ENCODE peak calls at places on chromosomes 13 and 19, in six cellular contexts. A is AG04450, R is heart right ventricle, E is brain microvascular endothelial cell, O is lung, K is cardiac fibroblast. N is an unnamed sample.

GRCh38 chr13:49218493-49219051 is 1.6 kb upstream of the MLNR start:
- DNase-seq in A (no peak), R (no peak), E (no peak), O (no peak), K (peak; percentile 14), N (no peak)

GRCh38 chr19:53328967-53329366 is 4.6 kb upstream of the ZNF845 start:
- DNase-seq in A (no peak), R (peak; percentile 69), E (no peak), O (peak; percentile 38), K (peak; percentile 32), N (no peak)

GRCh38 chr13:27283906-27284523 is 13.4 kb downstream of the RASL11A start:
- DNase-seq in A (no peak), R (no peak), E (no peak), O (no peak), K (peak; percentile 49), N (no peak)

GRCh38 chr19:44552324-44552723 is 22.8 kb upstream of the CEACAM20 start:
- DNase-seq in A (no peak), R (no peak), E (peak; percentile 24), O (peak; percentile 29), K (peak; percentile 16), N (no peak)

GRCh38 chr13:79917628-79918027 is 423.3 kb downstream of the SPRY2 start:
- DNase-seq in A (no peak), R (no peak), E (no peak), O (no peak), K (no peak), N (no peak)

GRCh38 chr19:33505168-33505567 is 16.4 kb downstream of the PEPD start:
- DNase-seq in A (no peak), R (no peak), E (no peak), O (no peak), K (no peak), N (no peak)

GRCh38 chr19:46409146-46409545 is 4.2 kb downstream of the CCDC8 start:
- DNase-seq in A (no peak), R (no peak), E (no peak), O (no peak), K (no peak), N (no peak)

GRCh38 chr19:46718157-46718933 is 1.4 kb upstream of the PRKD2 start:
- DNase-seq in A (no peak), R (no peak), E (no peak), O (no peak), K (no peak), N (no peak)

GRCh38 chr19:49193822-49194394 is 36.3 kb downstream of the TRPM4 start:
- DNase-seq in A (no peak), R (no peak), E (no peak), O (no peak), K (no peak), N (no peak)

GRCh38 chr13:37621811-37622361 is 23.3 kb upstream of the POSTN start:
- DNase-seq in A (peak; percentile 80), R (no peak), E (no peak), O (peak; percentile 31), K (peak; percentile 95), N (peak; percentile 78)

GRCh38 chr19:18351544-18351943 is 11.1 kb downstream of the PGPEP1 start:
- DNase-seq in A (no peak), R (no peak), E (no peak), O (no peak), K (no peak), N (no peak)

GRCh38 chr19:16922592-16922934 is 33.8 kb downstream of the F2RL3 start:
- DNase-seq in A (no peak), R (no peak), E (no peak), O (no peak), K (no peak), N (no peak)
- TF ChIP-seq CTCF in A (no peak), R (no peak), E (no peak), O (no peak), K (no peak), N (no peak)

GRCh38 chr19:6357995-6358394 is 3.3 kb upstream of the CLPP start:
- DNase-seq in A (no peak), R (no peak), E (no peak), O (no peak), K (no peak), N (no peak)

GRCh38 chr19:6359942-6360341 is 1.4 kb upstream of the CLPP start:
- DNase-seq in A (no peak), R (no peak), E (no peak), O (no peak), K (no peak), N (no peak)

GRCh38 chr19:6357174-6357573 is 4.2 kb upstream of the CLPP start:
- DNase-seq in A (no peak), R (no peak), E (no peak), O (no peak), K (no peak), N (no peak)

GRCh38 chr19:6362024-6362344 is 653 bp downstream of the CLPP start:
- DNase-seq in A (no peak), R (no peak), E (no peak), O (no peak), K (peak; percentile 16), N (no peak)

DNA sequence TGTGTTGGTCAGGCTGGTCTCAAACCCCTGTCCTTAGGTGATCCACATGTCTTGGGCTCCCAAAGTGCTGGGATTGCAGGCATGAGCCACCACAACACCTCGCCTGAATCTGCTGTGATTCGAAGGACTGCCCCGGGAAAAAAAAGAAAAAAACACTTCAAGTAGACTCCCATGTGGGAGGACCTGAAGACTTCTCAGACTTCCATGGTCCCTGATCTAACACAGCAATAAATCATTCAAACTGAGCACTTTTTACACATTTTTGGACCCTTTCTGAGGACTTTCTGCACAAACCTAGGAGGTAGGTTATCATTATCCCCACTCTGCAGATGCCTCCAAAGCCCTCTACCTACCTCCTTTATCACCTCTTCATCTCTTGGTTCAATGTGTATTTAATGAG is 1.8 kb upstream of the CLPP start:
- DNase-seq in A (no peak), R (no peak), E (no peak), O (no peak), K (no peak), N (no peak)
- TF ChIP-seq CTCF in A (no peak), R (no peak), E (no peak), O (no peak), K (no peak), N (no peak)

DNA sequence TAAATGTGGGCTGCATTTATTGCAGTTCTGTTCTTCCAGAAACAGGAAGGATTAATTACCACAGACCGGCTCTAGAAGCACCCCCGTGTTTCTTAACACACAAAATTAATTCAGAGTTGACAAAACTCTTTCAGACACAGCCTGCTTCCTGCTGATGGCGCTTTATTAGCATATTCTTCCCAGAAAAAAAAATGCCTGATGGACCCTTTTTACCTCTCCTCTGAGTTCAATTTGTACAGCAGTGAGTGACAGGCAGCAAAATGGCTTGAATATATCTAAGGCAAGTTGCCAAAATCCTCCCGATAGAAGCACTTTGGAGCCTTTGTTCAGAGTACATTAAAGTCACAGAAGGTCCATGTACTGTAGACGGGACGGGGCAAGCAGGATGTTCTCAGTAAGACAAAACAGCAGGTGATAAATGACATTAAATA is 1171.7 kb downstream of the EFNB2 start:
- DNase-seq in A (no peak), R (no peak), E (no peak), O (no peak), K (no peak), N (no peak)
- TF ChIP-seq CTCF in A (no peak), R (no peak), E (no peak), O (no peak), K (no peak), N (no peak)

DNA sequence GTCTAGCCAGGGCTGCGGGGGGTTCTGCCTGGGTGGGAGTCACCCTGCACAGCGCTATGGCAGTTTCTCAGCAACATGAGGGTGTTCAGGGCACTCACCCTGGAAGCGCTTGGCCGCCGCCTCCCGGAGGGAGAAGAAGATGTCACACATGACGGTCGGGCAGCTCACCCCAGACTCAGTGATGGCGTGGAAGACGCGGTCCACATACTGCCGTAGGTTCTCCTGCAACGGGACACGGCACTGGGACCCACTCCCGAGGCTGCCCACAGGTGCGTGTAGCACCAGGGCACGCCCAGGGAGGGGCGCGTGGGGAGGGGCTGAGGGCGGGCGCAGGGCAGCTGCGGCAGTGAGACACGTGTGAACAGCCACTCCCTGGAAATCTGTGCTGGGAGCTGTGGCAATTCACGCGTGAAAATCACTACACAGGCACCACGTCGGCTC is 41.3 kb upstream of the C13orf46 start:
- DNase-seq in A (no peak), R (no peak), E (no peak), O (no peak), K (no peak), N (no peak)
- TF ChIP-seq CTCF in A (no peak), R (no peak), E (no peak), O (no peak), K (no peak), N (no peak)

GRCh38 chr19:37990362-37990761 is 83.4 kb downstream of the SIPA1L3 start:
- DNase-seq in A (no peak), R (no peak), E (no peak), O (peak; percentile 47), K (no peak), N (no peak)

GRCh38 chr19:37989855-37990254 is 82.8 kb downstream of the SIPA1L3 start:
- DNase-seq in A (no peak), R (no peak), E (no peak), O (peak; percentile 46), K (peak; percentile 8), N (no peak)

GRCh38 chr19:37986048-37986750 is 79.2 kb downstream of the SIPA1L3 start:
- DNase-seq in A (no peak), R (no peak), E (no peak), O (no peak), K (no peak), N (no peak)

GRCh38 chr19:37988758-37989635 is 82.0 kb downstream of the SIPA1L3 start:
- DNase-seq in A (no peak), R (no peak), E (peak; percentile 35), O (no peak), K (no peak), N (no peak)

DNA sequence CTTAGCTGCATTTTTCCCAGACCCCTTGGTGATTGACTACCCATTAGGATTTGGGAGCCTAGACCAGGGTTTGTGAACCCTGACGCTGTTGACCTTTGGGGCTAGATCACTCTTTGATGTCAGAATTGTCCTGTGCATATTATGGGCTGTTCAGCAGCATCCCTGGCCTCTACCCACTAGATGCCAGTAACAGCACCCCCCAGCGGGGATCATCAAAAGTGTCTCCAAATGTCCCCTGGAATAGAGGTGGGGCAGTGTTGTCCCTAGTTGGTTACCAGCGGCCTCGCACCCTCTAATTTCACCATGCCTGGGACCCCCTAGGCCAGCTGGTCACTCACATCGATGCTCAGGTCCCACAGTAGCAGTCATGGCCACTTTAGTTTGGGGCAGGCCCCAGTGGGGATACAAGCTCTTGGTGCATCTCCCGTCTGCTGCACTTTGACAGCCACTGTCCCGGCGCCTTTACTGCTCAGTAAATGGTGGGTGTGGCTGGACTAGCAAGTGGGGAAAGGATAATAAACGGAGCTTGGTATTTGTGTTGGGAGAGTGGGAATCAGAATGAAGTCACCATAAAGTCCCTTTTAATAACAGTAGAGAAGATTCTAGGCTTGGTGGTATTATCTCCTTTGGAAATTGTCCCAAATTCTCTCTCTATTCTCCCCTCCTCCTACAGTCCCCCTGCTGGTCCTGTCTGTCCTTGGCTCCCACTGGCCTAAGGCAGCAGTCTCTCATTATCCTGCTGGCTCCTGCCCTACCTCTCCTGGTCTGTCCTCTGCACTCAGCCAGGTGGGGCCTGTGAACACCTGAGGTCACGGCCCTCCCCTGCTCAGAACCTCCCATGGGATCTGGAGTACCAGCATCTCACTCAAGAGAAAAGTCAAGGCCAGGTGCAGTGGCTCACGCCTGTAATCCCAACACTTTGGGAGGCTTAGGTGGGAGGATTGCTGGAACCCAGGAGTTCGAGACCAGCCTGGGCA is 80.6 kb downstream of the SIPA1L3 start:
- DNase-seq in A (no peak), R (no peak), E (no peak), O (no peak), K (no peak), N (no peak)
- TF ChIP-seq CTCF in A (peak; percentile 12), R (no peak), E (peak; percentile 62), O (no peak), K (peak; percentile 23), N (no peak)

GRCh38 chr13:44243198-44243852 is 130.3 kb upstream of the SERP2 start:
- DNase-seq in A (no peak), R (peak; percentile 57), E (peak; percentile 70), O (no peak), K (peak; percentile 74), N (no peak)
- TF ChIP-seq CTCF in A (peak; percentile 14), R (no peak), E (peak; percentile 92), O (peak; percentile 18), K (peak; percentile 37), N (peak; percentile 33)

N was measured in AG09309.